ENCODE peak calls at places on chromosomes 12 and 14, in six cellular contexts. One of them, this sample, is unnamed.

GRCh38 chr12:16198884-16199283 is 78.6 kb downstream of the SLC15A5 start:
- DNase-seq in ovary: no peak
- DNase-seq in tibial nerve: no peak
- DNase-seq in transverse colon: no peak
- DNase-seq in GM12878: peak; percentile 39
- DNase-seq in A549: no peak
- DNase-seq in this sample: no peak

GRCh38 chr14:104239866-104240301 is 101.5 kb downstream of the KIF26A start:
- DNase-seq in transverse colon: no peak
- DNase-seq in tibial nerve: no peak
- DNase-seq in GM12878: no peak
- DNase-seq in A549: no peak
- DNase-seq in ovary: peak; percentile 9
- DNase-seq in this sample: peak; percentile 12

GRCh38 chr12:63978519-63978918 is 134.0 kb downstream of the SRGAP1 start:
- DNase-seq in A549: peak; percentile 59
- DNase-seq in transverse colon: no peak
- DNase-seq in tibial nerve: no peak
- DNase-seq in ovary: no peak
- DNase-seq in GM12878: no peak
- DNase-seq in this sample: no peak

GRCh38 chr12:34604631-34605509 is 582.6 kb downstream of the ALG10 start:
- DNase-seq in tibial nerve: no peak
- DNase-seq in A549: no peak
- DNase-seq in GM12878: no peak
- DNase-seq in transverse colon: no peak
- DNase-seq in ovary: no peak
- DNase-seq in this sample: peak; percentile 38

GRCh38 chr14:89616425-89617141 is 199.6 kb upstream of the FOXN3 start:
- DNase-seq in A549: no peak
- DNase-seq in GM12878: no peak
- DNase-seq in tibial nerve: no peak
- DNase-seq in ovary: no peak
- DNase-seq in transverse colon: no peak
- DNase-seq in this sample: no peak

GRCh38 chr14:64682843-64683242 is 21.4 kb upstream of the PLEKHG3 start:
- DNase-seq in A549: no peak
- DNase-seq in tibial nerve: no peak
- DNase-seq in transverse colon: no peak
- DNase-seq in ovary: no peak
- DNase-seq in GM12878: no peak
- DNase-seq in this sample: no peak

GRCh38 chr14:101371691-101372493 is 189.4 kb upstream of the DIO3 start:
- DNase-seq in transverse colon: no peak
- DNase-seq in A549: no peak
- DNase-seq in tibial nerve: no peak
- DNase-seq in ovary: peak; percentile 11
- DNase-seq in GM12878: no peak
- DNase-seq in this sample: no peak

GRCh38 chr12:52763991-52764390 is 13.2 kb downstream of the KRT76 start:
- DNase-seq in ovary: no peak
- DNase-seq in tibial nerve: no peak
- DNase-seq in transverse colon: no peak
- DNase-seq in A549: no peak
- DNase-seq in GM12878: no peak
- DNase-seq in this sample: no peak

GRCh38 chr12:47885012-47885501 is 19.7 kb downstream of the VDR start:
- DNase-seq in ovary: no peak
- DNase-seq in GM12878: peak; percentile 71
- DNase-seq in transverse colon: no peak
- DNase-seq in A549: no peak
- DNase-seq in tibial nerve: no peak
- DNase-seq in this sample: no peak
- TF ChIP-seq EP300 in ovary: no peak
- TF ChIP-seq EP300 in GM12878: peak; percentile 64
- TF ChIP-seq EP300 in transverse colon: no peak
- TF ChIP-seq EP300 in A549: no peak
- TF ChIP-seq EP300 in tibial nerve: no peak
- TF ChIP-seq EP300 in this sample: no peak

GRCh38 chr12:50220357-50221061 is 53.3 kb upstream of the CERS5 start:
- DNase-seq in transverse colon: no peak
- DNase-seq in GM12878: peak; percentile 57
- DNase-seq in A549: peak; percentile 42
- DNase-seq in tibial nerve: peak; percentile 35
- DNase-seq in ovary: no peak
- DNase-seq in this sample: no peak
- H3K27ac ChIP-seq in transverse colon: peak overlapping the region; percentile 87
- H3K27ac ChIP-seq in GM12878: peak overlapping the region; percentile 84
- H3K27ac ChIP-seq in A549: peak overlapping the region; percentile 43
- H3K27ac ChIP-seq in tibial nerve: peak overlapping the region; percentile 72
- H3K27ac ChIP-seq in ovary: peak overlapping the region; percentile 52
- H3K27ac ChIP-seq in this sample: peak overlapping the region; percentile 80

DNA sequence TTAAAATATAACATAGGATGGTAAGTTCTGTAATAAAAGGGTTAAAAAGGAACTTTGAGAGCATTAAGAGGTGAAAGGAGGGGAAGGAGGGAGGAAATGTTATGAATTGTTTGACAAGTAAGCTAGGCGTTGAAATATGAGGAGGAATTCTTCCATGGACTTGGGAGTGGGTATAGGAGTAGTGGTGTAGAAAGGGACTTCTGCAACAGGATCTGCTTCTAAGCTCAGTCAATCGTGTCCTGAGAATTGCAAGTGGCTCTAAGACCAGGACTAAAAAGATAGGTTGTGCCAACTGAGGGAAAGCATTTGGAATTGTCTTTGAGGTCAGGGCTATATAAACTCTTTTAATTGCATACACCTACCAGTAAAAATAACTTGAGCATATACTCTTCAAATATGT is 74.1 kb upstream of the SLC38A2 start:
- DNase-seq in GM12878: no peak
- DNase-seq in A549: no peak
- DNase-seq in ovary: no peak
- DNase-seq in tibial nerve: no peak
- DNase-seq in transverse colon: no peak
- DNase-seq in this sample: no peak
- TF ChIP-seq EP300 in GM12878: no peak
- TF ChIP-seq EP300 in A549: no peak
- TF ChIP-seq EP300 in ovary: no peak
- TF ChIP-seq EP300 in tibial nerve: no peak
- TF ChIP-seq EP300 in transverse colon: no peak
- TF ChIP-seq EP300 in this sample: no peak

DNA sequence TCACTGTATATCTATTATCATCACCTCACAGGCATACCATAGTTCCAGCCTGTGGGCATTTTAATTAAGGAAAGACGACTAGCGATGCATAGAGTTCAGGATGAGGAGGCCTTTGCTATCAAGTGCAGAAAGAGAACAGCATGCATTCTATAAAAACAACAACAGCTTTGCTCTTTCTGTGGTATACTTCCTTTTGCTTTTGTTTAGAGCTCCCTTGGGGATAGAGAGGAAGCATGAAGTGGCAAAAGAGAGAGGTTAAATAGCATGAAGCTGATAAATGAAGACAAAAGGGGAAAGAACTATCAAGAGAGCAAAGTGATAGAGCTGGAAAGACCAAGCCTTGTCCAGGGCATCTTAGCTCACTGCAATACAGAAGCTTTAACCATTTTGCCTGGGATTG is 23.5 kb downstream of the IFNG-AS1 start:
- DNase-seq in GM12878: peak; percentile 33
- DNase-seq in ovary: no peak
- DNase-seq in tibial nerve: no peak
- DNase-seq in A549: no peak
- DNase-seq in transverse colon: no peak
- DNase-seq in this sample: no peak
- H3K27ac ChIP-seq in GM12878: no peak overlapping the region
- H3K27ac ChIP-seq in ovary: no peak overlapping the region
- H3K27ac ChIP-seq in tibial nerve: no peak overlapping the region
- H3K27ac ChIP-seq in A549: no peak overlapping the region
- H3K27ac ChIP-seq in transverse colon: no peak overlapping the region
- H3K27ac ChIP-seq in this sample: no peak overlapping the region

GRCh38 chr12:27576667-27577347 is 52.8 kb downstream of the PPFIBP1 start:
- DNase-seq in GM12878: no peak
- DNase-seq in ovary: no peak
- DNase-seq in transverse colon: no peak
- DNase-seq in tibial nerve: no peak
- DNase-seq in A549: no peak
- DNase-seq in this sample: no peak
- TF ChIP-seq EP300 in GM12878: no peak
- TF ChIP-seq EP300 in ovary: no peak
- TF ChIP-seq EP300 in transverse colon: no peak
- TF ChIP-seq EP300 in tibial nerve: no peak
- TF ChIP-seq EP300 in A549: no peak
- TF ChIP-seq EP300 in this sample: no peak